ENCODE peak calls at places on chromosomes 6 and 20, in five cellular contexts. X, Y, K, H and G are unnamed samples.

GRCh38 chr20:50305636-50306477 is 115.2 kb downstream of the CEBPB start:
- DNase-seq in X (no peak), Y (no peak), K (peak; percentile 18), H (peak; percentile 64), G (no peak)

GRCh38 chr6:39102024-39102820 is 12.8 kb downstream of the SAYSD1 start:
- DNase-seq in X (peak; percentile 27), Y (no peak), K (no peak), H (no peak), G (no peak)

GRCh38 chr20:2692886-2693285 is 306 bp downstream of the EBF4 start:
- DNase-seq in X (no peak), Y (peak; percentile 20), K (no peak), H (peak; percentile 65), G (no peak)

GRCh38 chr6:7425808-7426190 is 36.2 kb downstream of the RIOK1 start:
- DNase-seq in X (no peak), Y (no peak), K (no peak), H (no peak), G (no peak)

GRCh38 chr6:27053738-27054137 is 193.8 kb upstream of the PRSS16 start:
- DNase-seq in X (no peak), Y (no peak), K (no peak), H (no peak), G (no peak)

GRCh38 chr20:62405108-62405980 is 1.7 kb downstream of the CABLES2 start:
- DNase-seq in X (no peak), Y (no peak), K (peak; percentile 87), H (peak; percentile 51), G (peak; percentile 15)

GRCh38 chr6:83853178-83853967 is at the start of gene RIPPLY2:
- DNase-seq in X (peak; percentile 8), Y (no peak), K (peak; percentile 89), H (no peak), G (no peak)

GRCh38 chr6:47048638-47049037 is 6.5 kb upstream of the ADGRF1 start:
- DNase-seq in X (no peak), Y (no peak), K (no peak), H (no peak), G (no peak)

GRCh38 chr20:51563597-51564332 is 21.2 kb upstream of the NFATC2 start:
- DNase-seq in X (no peak), Y (no peak), K (peak; percentile 58), H (no peak), G (peak; percentile 68)

GRCh38 chr6:136611133-136611532 is 60.9 kb upstream of the MAP7 start:
- DNase-seq in X (no peak), Y (no peak), K (no peak), H (no peak), G (no peak)

GRCh38 chr20:37276494-37277252 is 12.8 kb upstream of the MANBAL start:
- DNase-seq in X (no peak), Y (no peak), K (peak; percentile 63), H (no peak), G (peak; percentile 64)

GRCh38 chr6:77106992-77107391 is 356.3 kb downstream of the HTR1B start:
- DNase-seq in X (no peak), Y (no peak), K (no peak), H (no peak), G (no peak)